ENCODE peak calls at places on chromosomes 11 and 22, in eight cellular contexts. One of them, this sample, is unnamed.

GRCh38 chr22:20169253-20169822 is 18.5 kb upstream of the CCDC188 start:
- DNase-seq in progenitor cell of endocrine pancreas: no peak
- DNase-seq in ureter: no peak
- DNase-seq in PC-9: no peak
- DNase-seq in nucleus accumbens: no peak
- DNase-seq in NB4: no peak
- DNase-seq in effector memory CD4-positive, alpha-beta T cell: no peak
- DNase-seq in fibroblast of lung: no peak
- DNase-seq in this sample: no peak

GRCh38 chr11:128235958-128236357 is 351.4 kb downstream of the ETS1 start:
- DNase-seq in progenitor cell of endocrine pancreas: no peak
- DNase-seq in ureter: no peak
- DNase-seq in PC-9: no peak
- DNase-seq in nucleus accumbens: no peak
- DNase-seq in NB4: no peak
- DNase-seq in effector memory CD4-positive, alpha-beta T cell: no peak
- DNase-seq in fibroblast of lung: peak
- DNase-seq in this sample: no peak

GRCh38 chr11:1761857-1762536 is 1.7 kb downstream of the CTSD start:
- DNase-seq in progenitor cell of endocrine pancreas: no peak
- DNase-seq in ureter: no peak
- DNase-seq in PC-9: no peak
- DNase-seq in nucleus accumbens: no peak
- DNase-seq in NB4: no peak
- DNase-seq in effector memory CD4-positive, alpha-beta T cell: no peak
- DNase-seq in fibroblast of lung: no peak
- DNase-seq in this sample: no peak

GRCh38 chr11:103480421-103480820 is 371.2 kb downstream of the DYNC2H1 start:
- DNase-seq in progenitor cell of endocrine pancreas: no peak
- DNase-seq in ureter: no peak
- DNase-seq in PC-9: no peak
- DNase-seq in nucleus accumbens: no peak
- DNase-seq in NB4: no peak
- DNase-seq in effector memory CD4-positive, alpha-beta T cell: no peak
- DNase-seq in fibroblast of lung: peak
- DNase-seq in this sample: no peak

GRCh38 chr11:110828086-110828485 is 115.8 kb upstream of the ARHGAP20 start:
- DNase-seq in progenitor cell of endocrine pancreas: no peak
- DNase-seq in ureter: no peak
- DNase-seq in PC-9: no peak
- DNase-seq in nucleus accumbens: no peak
- DNase-seq in NB4: no peak
- DNase-seq in effector memory CD4-positive, alpha-beta T cell: no peak
- DNase-seq in fibroblast of lung: no peak
- DNase-seq in this sample: no peak

GRCh38 chr22:35102663-35103062 is 36.7 kb downstream of the ISX start:
- DNase-seq in progenitor cell of endocrine pancreas: no peak
- DNase-seq in ureter: no peak
- DNase-seq in PC-9: peak
- DNase-seq in nucleus accumbens: no peak
- DNase-seq in NB4: peak
- DNase-seq in effector memory CD4-positive, alpha-beta T cell: no peak
- DNase-seq in fibroblast of lung: no peak
- DNase-seq in this sample: no peak

GRCh38 chr11:32562839-32563599 is 20.6 kb upstream of the EIF3M start:
- DNase-seq in progenitor cell of endocrine pancreas: no peak
- DNase-seq in ureter: no peak
- DNase-seq in PC-9: no peak
- DNase-seq in nucleus accumbens: no peak
- DNase-seq in NB4: no peak
- DNase-seq in effector memory CD4-positive, alpha-beta T cell: no peak
- DNase-seq in fibroblast of lung: peak
- DNase-seq in this sample: no peak

GRCh38 chr11:63504933-63505586 is 824 bp upstream of the LGALS12 start:
- DNase-seq in progenitor cell of endocrine pancreas: no peak
- DNase-seq in ureter: no peak
- DNase-seq in PC-9: no peak
- DNase-seq in nucleus accumbens: peak
- DNase-seq in NB4: peak
- DNase-seq in effector memory CD4-positive, alpha-beta T cell: no peak
- DNase-seq in fibroblast of lung: peak
- DNase-seq in this sample: no peak

GRCh38 chr11:126246636-126247035 is 22.1 kb downstream of the SRPRA start:
- DNase-seq in progenitor cell of endocrine pancreas: no peak
- DNase-seq in ureter: no peak
- DNase-seq in PC-9: no peak
- DNase-seq in nucleus accumbens: no peak
- DNase-seq in NB4: no peak
- DNase-seq in effector memory CD4-positive, alpha-beta T cell: no peak
- DNase-seq in fibroblast of lung: no peak
- DNase-seq in this sample: no peak

GRCh38 chr11:66981976-66982578 is 7.0 kb downstream of the C11orf86 start:
- DNase-seq in progenitor cell of endocrine pancreas: no peak
- DNase-seq in ureter: peak
- DNase-seq in PC-9: peak
- DNase-seq in nucleus accumbens: peak
- DNase-seq in NB4: peak
- DNase-seq in effector memory CD4-positive, alpha-beta T cell: no peak
- DNase-seq in fibroblast of lung: peak
- DNase-seq in this sample: no peak

GRCh38 chr22:49774046-49774445 is 53.6 kb downstream of the BRD1 start:
- DNase-seq in progenitor cell of endocrine pancreas: no peak
- DNase-seq in ureter: no peak
- DNase-seq in PC-9: no peak
- DNase-seq in nucleus accumbens: no peak
- DNase-seq in NB4: no peak
- DNase-seq in effector memory CD4-positive, alpha-beta T cell: no peak
- DNase-seq in fibroblast of lung: no peak
- DNase-seq in this sample: no peak

GRCh38 chr22:37546436-37547248 is 13.6 kb upstream of the CDC42EP1 start:
- DNase-seq in progenitor cell of endocrine pancreas: no peak
- DNase-seq in ureter: no peak
- DNase-seq in PC-9: peak
- DNase-seq in nucleus accumbens: peak
- DNase-seq in NB4: no peak
- DNase-seq in effector memory CD4-positive, alpha-beta T cell: no peak
- DNase-seq in fibroblast of lung: peak
- DNase-seq in this sample: no peak

GRCh38 chr11:35629914-35630313 is 11.7 kb downstream of the FJX1 start:
- DNase-seq in progenitor cell of endocrine pancreas: no peak
- DNase-seq in ureter: no peak
- DNase-seq in PC-9: peak
- DNase-seq in nucleus accumbens: no peak
- DNase-seq in NB4: no peak
- DNase-seq in effector memory CD4-positive, alpha-beta T cell: no peak
- DNase-seq in fibroblast of lung: peak
- DNase-seq in this sample: no peak

GRCh38 chr11:18171377-18172000 is 1.1 kb upstream of the MRGPRX4 start:
- DNase-seq in progenitor cell of endocrine pancreas: no peak
- DNase-seq in ureter: no peak
- DNase-seq in PC-9: peak
- DNase-seq in nucleus accumbens: peak
- DNase-seq in NB4: peak
- DNase-seq in effector memory CD4-positive, alpha-beta T cell: no peak
- DNase-seq in fibroblast of lung: no peak
- DNase-seq in this sample: no peak

GRCh38 chr11:102306817-102307814 is 10.2 kb upstream of the BIRC3 start:
- DNase-seq in progenitor cell of endocrine pancreas: no peak
- DNase-seq in ureter: no peak
- DNase-seq in PC-9: no peak
- DNase-seq in nucleus accumbens: no peak
- DNase-seq in NB4: peak
- DNase-seq in effector memory CD4-positive, alpha-beta T cell: peak
- DNase-seq in fibroblast of lung: no peak
- DNase-seq in this sample: no peak

GRCh38 chr11:93476796-93477195 is 66.4 kb downstream of the SMCO4 start:
- DNase-seq in progenitor cell of endocrine pancreas: no peak
- DNase-seq in ureter: no peak
- DNase-seq in PC-9: no peak
- DNase-seq in nucleus accumbens: no peak
- DNase-seq in NB4: no peak
- DNase-seq in effector memory CD4-positive, alpha-beta T cell: no peak
- DNase-seq in fibroblast of lung: peak
- DNase-seq in this sample: no peak

GRCh38 chr11:1878134-1879031 is 13.3 kb downstream of the PRR33 start:
- DNase-seq in progenitor cell of endocrine pancreas: no peak
- DNase-seq in ureter: no peak
- DNase-seq in PC-9: no peak
- DNase-seq in nucleus accumbens: no peak
- DNase-seq in NB4: no peak
- DNase-seq in effector memory CD4-positive, alpha-beta T cell: no peak
- DNase-seq in fibroblast of lung: no peak
- DNase-seq in this sample: no peak

GRCh38 chr11:128956401-128957203 is 13.9 kb upstream of the TP53AIP1 start:
- DNase-seq in progenitor cell of endocrine pancreas: no peak
- DNase-seq in ureter: no peak
- DNase-seq in PC-9: peak
- DNase-seq in nucleus accumbens: peak
- DNase-seq in NB4: peak
- DNase-seq in effector memory CD4-positive, alpha-beta T cell: no peak
- DNase-seq in fibroblast of lung: peak
- DNase-seq in this sample: no peak

GRCh38 chr11:29217901-29218300 is 798.9 kb downstream of the KCNA4 start:
- DNase-seq in progenitor cell of endocrine pancreas: no peak
- DNase-seq in ureter: no peak
- DNase-seq in PC-9: no peak
- DNase-seq in nucleus accumbens: no peak
- DNase-seq in NB4: peak
- DNase-seq in effector memory CD4-positive, alpha-beta T cell: no peak
- DNase-seq in fibroblast of lung: no peak
- DNase-seq in this sample: no peak

GRCh38 chr11:15148181-15148580 is 33.5 kb downstream of the INSC start:
- DNase-seq in progenitor cell of endocrine pancreas: no peak
- DNase-seq in ureter: no peak
- DNase-seq in PC-9: no peak
- DNase-seq in nucleus accumbens: no peak
- DNase-seq in NB4: no peak
- DNase-seq in effector memory CD4-positive, alpha-beta T cell: no peak
- DNase-seq in fibroblast of lung: no peak
- DNase-seq in this sample: no peak

GRCh38 chr11:111631034-111631665 is 28.9 kb downstream of the SIK2 start:
- DNase-seq in progenitor cell of endocrine pancreas: no peak
- DNase-seq in ureter: no peak
- DNase-seq in PC-9: no peak
- DNase-seq in nucleus accumbens: no peak
- DNase-seq in NB4: no peak
- DNase-seq in effector memory CD4-positive, alpha-beta T cell: no peak
- DNase-seq in fibroblast of lung: no peak
- DNase-seq in this sample: no peak

GRCh38 chr11:75562836-75563484 is 907 bp downstream of the SERPINH1 start:
- DNase-seq in progenitor cell of endocrine pancreas: no peak
- DNase-seq in ureter: peak
- DNase-seq in PC-9: peak
- DNase-seq in nucleus accumbens: no peak
- DNase-seq in NB4: no peak
- DNase-seq in effector memory CD4-positive, alpha-beta T cell: no peak
- DNase-seq in fibroblast of lung: no peak
- DNase-seq in this sample: no peak

GRCh38 chr11:25667871-25668270 is 664.1 kb upstream of the ANO3 start:
- DNase-seq in progenitor cell of endocrine pancreas: no peak
- DNase-seq in ureter: no peak
- DNase-seq in PC-9: no peak
- DNase-seq in nucleus accumbens: no peak
- DNase-seq in NB4: no peak
- DNase-seq in effector memory CD4-positive, alpha-beta T cell: no peak
- DNase-seq in fibroblast of lung: no peak
- DNase-seq in this sample: no peak

This sample was measured in effector CD8-positive, alpha-beta T cell.